ENCODE peak calls at places on chromosomes 3 and 15, in ten cellular contexts. O, E, M, H, V, B, S, Y, P and J are unnamed samples.

GRCh38 chr3:157354722-157355121 is 81.9 kb upstream of the PTX3 start:
- DNase-seq in O (no peak), E (no peak), M (no peak), H (no peak), V (peak), B (no peak), S (no peak), Y (peak), P (no peak), J (peak)

GRCh38 chr3:43343778-43344177 is 57.4 kb downstream of the SNRK start:
- DNase-seq in O (no peak), E (no peak), M (no peak), H (no peak), V (no peak), B (no peak), S (no peak), Y (no peak), P (no peak), J (no peak)

GRCh38 chr3:29758108-29759020 is 477.5 kb downstream of the RBMS3 start:
- DNase-seq in O (peak), E (no peak), M (no peak), H (no peak), V (no peak), B (no peak), S (no peak), Y (peak), P (no peak), J (no peak)

GRCh38 chr3:114121996-114122709 is 56.7 kb downstream of the DRD3 start:
- DNase-seq in O (peak), E (no peak), M (no peak), H (no peak), V (no peak), B (no peak), S (peak), Y (no peak), P (peak), J (peak)

GRCh38 chr15:40929730-40930429 is 740 bp downstream of the DLL4 start:
- DNase-seq in O (peak), E (peak), M (no peak), H (no peak), V (no peak), B (peak), S (no peak), Y (no peak), P (peak), J (no peak)

GRCh38 chr3:77196146-77196545 is 156.2 kb downstream of the ROBO2 start:
- DNase-seq in O (no peak), E (no peak), M (no peak), H (no peak), V (no peak), B (no peak), S (no peak), Y (no peak), P (no peak), J (no peak)

GRCh38 chr3:40079203-40079844 is 230.2 kb upstream of the EIF1B start:
- DNase-seq in O (peak), E (no peak), M (no peak), H (no peak), V (no peak), B (no peak), S (no peak), Y (peak), P (no peak), J (no peak)

GRCh38 chr3:155441026-155441425 is 147.5 kb upstream of the STRIT1 start:
- DNase-seq in O (no peak), E (no peak), M (no peak), H (no peak), V (no peak), B (no peak), S (no peak), Y (no peak), P (no peak), J (peak)

GRCh38 chr15:24858737-24859601 is 95.8 kb upstream of the SNRPN start:
- DNase-seq in O (no peak), E (no peak), M (no peak), H (no peak), V (no peak), B (no peak), S (no peak), Y (no peak), P (no peak), J (no peak)

GRCh38 chr3:79125313-79125984 is 642.3 kb downstream of the ROBO1 start:
- DNase-seq in O (no peak), E (no peak), M (no peak), H (no peak), V (no peak), B (no peak), S (no peak), Y (no peak), P (no peak), J (no peak)

GRCh38 chr3:10504161-10505049 is 981 bp downstream of the ATP2B2 start:
- DNase-seq in O (no peak), E (no peak), M (no peak), H (no peak), V (no peak), B (no peak), S (no peak), Y (no peak), P (no peak), J (no peak)

GRCh38 chr15:85708402-85708932 is 86.3 kb downstream of the KLHL25 start:
- DNase-seq in O (no peak), E (no peak), M (no peak), H (no peak), V (peak), B (no peak), S (no peak), Y (no peak), P (no peak), J (no peak)

GRCh38 chr15:88890495-88890894 is 4.8 kb downstream of the HAPLN3 start:
- DNase-seq in O (no peak), E (no peak), M (no peak), H (no peak), V (no peak), B (no peak), S (no peak), Y (no peak), P (no peak), J (no peak)

GRCh38 chr3:141386080-141386594 is 17.8 kb downstream of the ZBTB38 start:
- DNase-seq in O (no peak), E (no peak), M (no peak), H (no peak), V (no peak), B (no peak), S (no peak), Y (no peak), P (no peak), J (no peak)

GRCh38 chr15:29322407-29322806 is 52.8 kb upstream of the NSMCE3 start:
- DNase-seq in O (no peak), E (no peak), M (no peak), H (no peak), V (no peak), B (no peak), S (no peak), Y (no peak), P (peak), J (no peak)

GRCh38 chr3:14001136-14001535 is 121.3 kb upstream of the WNT7A start:
- DNase-seq in O (no peak), E (no peak), M (no peak), H (no peak), V (no peak), B (no peak), S (no peak), Y (peak), P (no peak), J (no peak)

GRCh38 chr15:31459011-31459748 is 132.5 kb downstream of the KLF13 start:
- DNase-seq in O (no peak), E (no peak), M (no peak), H (no peak), V (peak), B (peak), S (no peak), Y (no peak), P (no peak), J (no peak)

GRCh38 chr3:187955076-187955952 is 198.6 kb upstream of the LPP start:
- DNase-seq in O (peak), E (peak), M (no peak), H (no peak), V (no peak), B (no peak), S (no peak), Y (peak), P (no peak), J (no peak)

GRCh38 chr3:186697510-186697909 is 19.6 kb upstream of the KNG1 start:
- DNase-seq in O (no peak), E (no peak), M (no peak), H (no peak), V (no peak), B (no peak), S (no peak), Y (no peak), P (no peak), J (no peak)

GRCh38 chr3:149618151-149619123 is 39.4 kb downstream of the WWTR1 start:
- DNase-seq in O (no peak), E (peak), M (no peak), H (no peak), V (no peak), B (no peak), S (no peak), Y (no peak), P (no peak), J (peak)

GRCh38 chr3:117887896-117888295 is 1146.8 kb downstream of the IGSF11 start:
- DNase-seq in O (peak), E (no peak), M (no peak), H (no peak), V (no peak), B (no peak), S (no peak), Y (no peak), P (no peak), J (no peak)

GRCh38 chr3:171565671-171566070 is 105.5 kb upstream of the TNIK start:
- DNase-seq in O (no peak), E (no peak), M (no peak), H (no peak), V (no peak), B (no peak), S (peak), Y (peak), P (no peak), J (no peak)

GRCh38 chr15:87828608-87829007 is 427.9 kb downstream of the NTRK3 start:
- DNase-seq in O (no peak), E (no peak), M (no peak), H (no peak), V (no peak), B (no peak), S (no peak), Y (no peak), P (no peak), J (no peak)

GRCh38 chr15:90318591-90318990 is 33.5 kb upstream of the ZNF774 start:
- DNase-seq in O (no peak), E (no peak), M (no peak), H (no peak), V (no peak), B (no peak), S (no peak), Y (no peak), P (no peak), J (no peak)

GRCh38 chr15:67559158-67559557 is 16.7 kb downstream of the MAP2K5 start:
- DNase-seq in O (no peak), E (no peak), M (no peak), H (no peak), V (no peak), B (no peak), S (peak), Y (no peak), P (no peak), J (no peak)

GRCh38 chr3:29144361-29144760 is 136.5 kb upstream of the RBMS3 start:
- DNase-seq in O (no peak), E (no peak), M (no peak), H (no peak), V (no peak), B (no peak), S (no peak), Y (no peak), P (no peak), J (no peak)

GRCh38 chr3:141287326-141287725 is 55.7 kb downstream of the PXYLP1 start:
- DNase-seq in O (no peak), E (no peak), M (no peak), H (no peak), V (no peak), B (no peak), S (no peak), Y (no peak), P (no peak), J (no peak)

GRCh38 chr3:134838599-134838998 is 43.5 kb downstream of the EPHB1 start:
- DNase-seq in O (no peak), E (no peak), M (no peak), H (no peak), V (peak), B (no peak), S (no peak), Y (no peak), P (no peak), J (no peak)

GRCh38 chr3:24258727-24259600 is 235.7 kb downstream of the THRB start:
- DNase-seq in O (no peak), E (no peak), M (no peak), H (no peak), V (no peak), B (no peak), S (no peak), Y (no peak), P (no peak), J (no peak)

GRCh38 chr3:37310666-37311050 is 136.3 kb upstream of the LRRFIP2 start:
- DNase-seq in O (no peak), E (no peak), M (no peak), H (no peak), V (no peak), B (no peak), S (no peak), Y (no peak), P (no peak), J (no peak)

GRCh38 chr3:44993471-44994205 is 17.6 kb downstream of the EXOSC7 start:
- DNase-seq in O (peak), E (no peak), M (no peak), H (no peak), V (no peak), B (no peak), S (no peak), Y (peak), P (no peak), J (no peak)

GRCh38 chr3:51943451-51944391 is 1.6 kb downstream of the PARP3 start:
- DNase-seq in O (no peak), E (peak), M (no peak), H (no peak), V (no peak), B (no peak), S (no peak), Y (no peak), P (no peak), J (no peak)

GRCh38 chr3:42503957-42504333 is 1.5 kb downstream of the VIPR1 start:
- DNase-seq in O (no peak), E (no peak), M (no peak), H (no peak), V (no peak), B (peak), S (no peak), Y (no peak), P (no peak), J (no peak)

GRCh38 chr15:37873336-37873735 is 61.1 kb upstream of the TMCO5A start:
- DNase-seq in O (no peak), E (no peak), M (no peak), H (no peak), V (no peak), B (no peak), S (no peak), Y (no peak), P (no peak), J (no peak)

GRCh38 chr15:78101423-78102105 is 9.2 kb downstream of the SH2D7 start:
- DNase-seq in O (no peak), E (peak), M (peak), H (no peak), V (no peak), B (no peak), S (no peak), Y (no peak), P (no peak), J (no peak)

GRCh38 chr3:12347301-12347700 is 58.4 kb downstream of the PPARG start:
- DNase-seq in O (no peak), E (no peak), M (no peak), H (no peak), V (no peak), B (no peak), S (no peak), Y (no peak), P (no peak), J (no peak)

GRCh38 chr3:73614385-73614784 is 10.4 kb downstream of the PDZRN3 start:
- DNase-seq in O (peak), E (no peak), M (no peak), H (no peak), V (no peak), B (peak), S (no peak), Y (peak), P (no peak), J (no peak)

GRCh38 chr3:114350271-114350670 is 56.4 kb downstream of the TIGIT start:
- DNase-seq in O (no peak), E (no peak), M (no peak), H (no peak), V (no peak), B (no peak), S (no peak), Y (no peak), P (no peak), J (no peak)

GRCh38 chr3:11536132-11536935 is 107.4 kb downstream of the VGLL4 start:
- DNase-seq in O (no peak), E (no peak), M (no peak), H (no peak), V (no peak), B (no peak), S (no peak), Y (no peak), P (no peak), J (no peak)

GRCh38 chr15:29849716-29850115 is 27.4 kb upstream of the TJP1 start:
- DNase-seq in O (no peak), E (no peak), M (no peak), H (no peak), V (no peak), B (no peak), S (no peak), Y (no peak), P (no peak), J (no peak)